ENCODE peak calls at places on chromosomes 5 and 9, in ten cellular contexts. S, O, T, X, L, Z, H, Y, P and R are unnamed samples.

GRCh38 chr5:78792342-78793055 is 143.9 kb upstream of the LHFPL2 start:
- DNase-seq in P (no peak), T (no peak), H (no peak), Y (no peak), O (no peak), L (no peak), S (no peak), X (no peak), Z (no peak), R (no peak)

GRCh38 chr5:175386526-175386925 is 57.5 kb downstream of the DRD1 start:
- DNase-seq in L (no peak), O (no peak), P (no peak), X (no peak), H (no peak), Y (no peak), Z (no peak), S (no peak), T (no peak), R (no peak)

GRCh38 chr9:22986556-22986955 is 539.9 kb downstream of the DMRTA1 start:
- DNase-seq in O (no peak), Z (no peak), S (no peak), P (no peak), T (no peak), H (no peak), X (no peak), Y (peak), L (no peak), R (no peak)

GRCh38 chr5:38672059-38672791 is 115.8 kb upstream of the LIFR start:
- DNase-seq in L (no peak), X (no peak), Z (no peak), H (no peak), Y (peak), P (no peak), S (no peak), O (peak), T (peak), R (peak)

GRCh38 chr5:57445006-57445714 is 37.5 kb downstream of the ACTBL2 start:
- DNase-seq in X (no peak), L (no peak), T (no peak), Y (no peak), S (no peak), H (no peak), O (no peak), P (no peak), Z (no peak), R (no peak)

GRCh38 chr9:91033270-91033669 is 231.7 kb downstream of the SYK start:
- DNase-seq in P (no peak), O (no peak), H (no peak), T (no peak), X (no peak), Y (no peak), L (no peak), Z (no peak), S (no peak), R (no peak)

GRCh38 chr9:79757906-79758669 is 186.3 kb downstream of the TLE4 start:
- DNase-seq in O (no peak), T (no peak), Y (no peak), S (no peak), X (no peak), Z (no peak), P (no peak), H (no peak), L (no peak), R (no peak)

GRCh38 chr5:143405063-143405746 is 1.7 kb upstream of the NR3C1 start:
- DNase-seq in L (peak), H (peak), Z (no peak), O (peak), T (peak), P (no peak), Y (peak), X (peak), S (peak), R (peak)

GRCh38 chr5:142110988-142111687 is 2.6 kb downstream of the NDFIP1 start:
- DNase-seq in X (no peak), Z (no peak), Y (no peak), H (no peak), L (no peak), T (no peak), O (no peak), P (no peak), S (no peak), R (no peak)

GRCh38 chr9:96884443-96884842 is 30.1 kb upstream of the ZNF782 start:
- DNase-seq in S (no peak), Z (peak), X (no peak), Y (peak), T (peak), P (no peak), L (no peak), H (peak), O (no peak), R (no peak)

GRCh38 chr5:143362828-143363227 is 40.7 kb downstream of the NR3C1 start:
- DNase-seq in S (no peak), H (no peak), Y (no peak), X (no peak), Z (no peak), T (no peak), L (no peak), P (no peak), O (no peak), R (no peak)

GRCh38 chr5:56685503-56686217 is 129.7 kb upstream of the MAP3K1 start:
- DNase-seq in H (no peak), X (no peak), S (no peak), Z (no peak), P (no peak), O (no peak), T (no peak), L (no peak), Y (no peak), R (no peak)

GRCh38 chr9:99753436-99753835 is 68.2 kb upstream of the NR4A3 start:
- DNase-seq in T (peak), Z (no peak), X (no peak), O (no peak), S (no peak), P (no peak), Y (no peak), L (no peak), H (no peak), R (no peak)

GRCh38 chr5:141529873-141530272 is 41.0 kb downstream of the PCDHGC5 start:
- DNase-seq in T (no peak), P (no peak), O (no peak), Y (no peak), S (no peak), H (no peak), L (peak), Z (no peak), X (no peak), R (no peak)

GRCh38 chr9:123834907-123835562 is 94.9 kb downstream of the DENND1A start:
- DNase-seq in T (no peak), Z (no peak), P (no peak), S (no peak), O (no peak), L (peak), H (no peak), Y (no peak), X (no peak), R (no peak)

GRCh38 chr9:88874391-88874790 is 116.9 kb upstream of the S1PR3 start:
- DNase-seq in X (no peak), P (no peak), Y (no peak), T (no peak), O (no peak), Z (no peak), L (no peak), S (no peak), H (no peak), R (peak)

GRCh38 chr5:131263648-131264452 is at the start of gene CDC42SE2:
- DNase-seq in Y (peak), O (peak), S (peak), Z (peak), T (peak), H (peak), P (peak), X (peak), L (peak), R (peak)

GRCh38 chr5:140298183-140298601 is 4.7 kb downstream of the PFDN1 start:
- DNase-seq in P (no peak), O (no peak), Z (no peak), Y (no peak), T (no peak), X (no peak), L (no peak), S (no peak), H (peak), R (no peak)

GRCh38 chr9:101235105-101235866 is 149.5 kb downstream of the BAAT start:
- DNase-seq in L (no peak), P (peak), O (no peak), Z (peak), T (peak), H (no peak), X (no peak), Y (no peak), S (no peak), R (no peak)

GRCh38 chr5:178113141-178113787 is at the start of gene N4BP3:
- DNase-seq in X (peak), S (peak), T (peak), O (no peak), Y (peak), L (peak), Z (peak), P (no peak), H (no peak), R (peak)

GRCh38 chr5:111973946-111974345 is 217.0 kb upstream of the NREP start:
- DNase-seq in L (no peak), O (no peak), S (no peak), T (no peak), X (no peak), Y (no peak), H (no peak), Z (no peak), P (no peak), R (no peak)

GRCh38 chr9:32589083-32589713 is 16.2 kb upstream of the NDUFB6 start:
- DNase-seq in O (no peak), X (no peak), H (peak), Y (peak), P (peak), S (no peak), T (peak), L (no peak), Z (peak), R (no peak)

GRCh38 chr5:13932006-13932405 is 12.5 kb downstream of the DNAH5 start:
- DNase-seq in H (no peak), T (no peak), L (no peak), P (no peak), Y (no peak), X (no peak), S (no peak), Z (no peak), O (no peak), R (no peak)

GRCh38 chr9:105171076-105171475 is 73.4 kb upstream of the SLC44A1 start:
- DNase-seq in L (no peak), T (no peak), Y (no peak), S (no peak), O (no peak), P (no peak), X (no peak), H (no peak), Z (no peak), R (no peak)

GRCh38 chr9:71936066-71936465 is 24.6 kb downstream of the C9orf85 start:
- DNase-seq in T (no peak), Z (no peak), P (no peak), O (no peak), X (no peak), S (no peak), L (no peak), H (peak), Y (no peak), R (no peak)

GRCh38 chr5:62041364-62041763 is 264.6 kb upstream of the KIF2A start:
- DNase-seq in Y (no peak), O (no peak), L (no peak), T (no peak), Z (no peak), S (no peak), X (no peak), P (no peak), H (no peak), R (no peak)

GRCh38 chr9:110135858-110136257 is 72.1 kb downstream of the C9orf152 start:
- DNase-seq in T (no peak), Y (no peak), Z (no peak), O (no peak), P (no peak), L (no peak), X (no peak), H (no peak), S (no peak), R (no peak)